ENCODE peak calls at places on chromosomes 12 and 14, in seven cellular contexts. K, N, P, T, M, W and Z are unnamed samples.

GRCh38 chr12:2732290-2732689 is 62.5 kb upstream of the FKBP4 start:
- DNase-seq in M (no peak), P (no peak), K (no peak), W (no peak), T (no peak), N (no peak), Z (no peak)

GRCh38 chr12:96687719-96688118 is 198.3 kb downstream of the CFAP54 start:
- DNase-seq in T (no peak), N (no peak), K (no peak), P (no peak), M (no peak), W (no peak), Z (no peak)

GRCh38 chr14:94569381-94570001 is 8.2 kb downstream of the SERPINA4 start:
- DNase-seq in W (no peak), P (no peak), T (no peak), K (no peak), M (no peak), N (no peak), Z (no peak)

GRCh38 chr12:41795066-41795465 is 349.6 kb downstream of the GXYLT1 start:
- DNase-seq in T (no peak), W (no peak), P (no peak), K (no peak), N (no peak), M (no peak), Z (no peak)

GRCh38 chr14:79293482-79293881 is 917.8 kb downstream of the DIO2 start:
- DNase-seq in T (no peak), N (no peak), M (no peak), K (no peak), W (no peak), P (no peak), Z (no peak)

GRCh38 chr12:117564885-117565284 is 203.5 kb upstream of the NOS1 start:
- DNase-seq in W (no peak), P (no peak), N (no peak), K (no peak), T (no peak), M (no peak), Z (no peak)

GRCh38 chr12:44972746-44973421 is 78.0 kb downstream of the DBX2 start:
- DNase-seq in K (no peak), N (no peak), W (no peak), T (no peak), M (no peak), P (no peak), Z (no peak)

GRCh38 chr12:12718853-12719252 is 1.7 kb downstream of the CDKN1B start:
- DNase-seq in K (no peak), P (no peak), T (no peak), M (no peak), W (no peak), N (no peak), Z (peak)

GRCh38 chr12:54578778-54579177 is 9.7 kb downstream of the PPP1R1A start:
- DNase-seq in P (no peak), K (no peak), W (no peak), N (no peak), T (no peak), M (no peak), Z (no peak)

GRCh38 chr12:30896461-30896860 is 30.1 kb upstream of the TSPAN11 start:
- DNase-seq in M (no peak), N (no peak), W (no peak), T (no peak), K (no peak), P (no peak), Z (no peak)

GRCh38 chr12:4355843-4356327 is 23.6 kb downstream of the FGF23 start:
- DNase-seq in K (no peak), N (no peak), T (no peak), M (no peak), W (peak), P (no peak), Z (peak)

GRCh38 chr12:123096159-123096558 is 54.7 kb downstream of the PITPNM2 start:
- DNase-seq in P (no peak), N (no peak), W (no peak), M (no peak), K (no peak), T (no peak), Z (no peak)

GRCh38 chr14:65838565-65838964 is 426.0 kb downstream of the FUT8 start:
- DNase-seq in T (no peak), W (no peak), M (no peak), P (no peak), N (no peak), K (no peak), Z (no peak)

GRCh38 chr14:46048127-46048526 is 603.5 kb downstream of the RPL10L start:
- DNase-seq in M (no peak), P (no peak), W (no peak), T (peak), N (no peak), K (no peak), Z (peak)

GRCh38 chr14:91947196-91948184 is at the start of gene FBLN5:
- DNase-seq in T (peak), M (peak), W (peak), N (peak), P (no peak), K (no peak), Z (peak)

GRCh38 chr12:49251357-49251756 is 13.5 kb upstream of the TUBA1C start:
- DNase-seq in P (no peak), W (no peak), N (no peak), M (no peak), K (no peak), T (no peak), Z (no peak)

GRCh38 chr12:10722905-10723866 is at the start of gene YBX3:
- DNase-seq in N (peak), P (peak), T (peak), W (peak), M (peak), K (peak), Z (peak)

GRCh38 chr12:68612675-68613074 is 2.0 kb downstream of the RAP1B start:
- DNase-seq in W (no peak), N (no peak), P (no peak), K (no peak), M (no peak), T (no peak), Z (no peak)

GRCh38 chr12:68609955-68610434 is 704 bp upstream of the RAP1B start:
- DNase-seq in K (no peak), W (peak), T (no peak), P (no peak), N (peak), M (no peak), Z (peak)

GRCh38 chr12:68610435-68611093 is at the start of gene RAP1B:
- DNase-seq in T (peak), N (peak), M (peak), W (peak), P (peak), K (peak), Z (peak)

GRCh38 chr12:68612245-68612644 is 1.5 kb downstream of the RAP1B start:
- DNase-seq in M (no peak), N (no peak), P (no peak), K (no peak), T (no peak), W (no peak), Z (peak)

GRCh38 chr12:68611094-68611818 is 557 bp downstream of the RAP1B start:
- DNase-seq in W (peak), T (peak), K (peak), M (peak), N (peak), P (peak), Z (peak)
- TF ChIP-seq POLR2A in W (no peak), T (no peak), K (peak), M (no peak), N (no peak), P (no peak), Z (no peak)

GRCh38 chr12:106246891-106247730 is 709 bp downstream of the CKAP4 start:
- DNase-seq in M (peak), K (peak), N (peak), T (peak), P (peak), W (peak), Z (peak)

GRCh38 chr12:106249411-106250135 is 1.8 kb upstream of the CKAP4 start:
- DNase-seq in P (peak), M (no peak), K (peak), T (no peak), W (no peak), N (no peak), Z (no peak)

GRCh38 chr12:106248177-106248848 is 493 bp upstream of the CKAP4 start:
- DNase-seq in T (peak), P (peak), M (no peak), N (peak), K (peak), W (peak), Z (no peak)

GRCh38 chr12:106248849-106249371 is 1.1 kb upstream of the CKAP4 start:
- DNase-seq in W (no peak), P (no peak), K (no peak), T (no peak), N (peak), M (peak), Z (no peak)

GRCh38 chr12:106247731-106248176 is at the start of gene CKAP4:
- DNase-seq in M (peak), N (peak), W (peak), P (peak), K (peak), T (peak), Z (no peak)
- TF ChIP-seq POLR2A in M (no peak), N (no peak), W (peak), P (no peak), K (no peak), T (no peak), Z (no peak)

DNA sequence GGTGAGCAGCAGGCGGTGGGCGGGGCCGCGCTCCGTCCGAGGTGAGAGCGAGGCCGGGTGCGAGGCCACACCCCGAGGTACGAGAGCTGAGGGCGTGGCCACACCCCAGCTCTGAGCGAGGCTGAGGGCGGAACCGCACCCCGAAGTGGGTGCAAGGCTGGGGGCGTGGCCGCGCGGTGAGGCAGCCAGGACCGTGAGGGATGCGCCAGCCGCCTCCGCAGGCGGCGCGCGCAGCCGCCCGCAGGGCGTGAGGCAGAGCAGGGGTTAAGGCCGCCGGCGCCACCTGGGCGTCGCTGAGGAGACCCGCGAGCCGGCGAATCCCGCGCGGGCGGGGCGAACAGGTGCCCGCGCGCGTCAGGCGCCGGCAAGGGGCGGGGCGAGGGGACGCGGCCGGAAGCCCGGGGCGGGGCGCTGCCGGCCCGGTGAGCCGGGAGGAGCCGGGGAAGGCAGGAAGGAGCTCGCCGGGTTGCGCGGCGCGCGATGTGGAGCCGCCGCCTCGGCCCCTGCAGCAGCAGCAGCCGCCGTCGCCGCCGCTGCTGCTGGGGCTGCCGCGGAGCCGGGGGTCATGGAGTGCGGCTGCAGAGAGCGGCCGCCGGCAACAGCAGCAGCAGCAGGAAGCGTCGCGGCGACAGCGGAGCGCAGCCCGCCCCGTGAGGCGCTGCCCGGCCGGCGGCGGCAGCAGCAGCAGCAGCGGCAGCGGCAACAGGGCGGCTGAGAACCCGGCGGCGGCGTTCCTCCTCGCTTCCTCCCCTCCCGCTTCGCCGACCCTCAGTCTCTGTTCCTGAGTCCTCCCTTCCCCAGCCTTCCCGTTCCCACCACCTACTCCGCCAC is at the start of gene BICDL1:
- DNase-seq in P (peak), T (peak), W (peak), M (peak), N (peak), K (peak), Z (peak)
- TF ChIP-seq POLR2A in P (no peak), T (no peak), W (no peak), M (no peak), N (peak), K (no peak), Z (no peak)

GRCh38 chr12:21941522-21942376 is 523 bp upstream of the ABCC9 start:
- DNase-seq in M (peak), K (no peak), P (no peak), T (no peak), N (peak), W (peak), Z (no peak)

GRCh38 chr12:21942377-21942703 is 1.1 kb upstream of the ABCC9 start:
- DNase-seq in W (no peak), K (no peak), N (no peak), T (no peak), M (no peak), P (no peak), Z (no peak)

GRCh38 chr12:21940549-21940948 is 677 bp downstream of the ABCC9 start:
- DNase-seq in P (no peak), N (no peak), T (no peak), K (no peak), M (no peak), W (no peak), Z (no peak)

GRCh38 chr12:21939435-21939834 is 1.8 kb downstream of the ABCC9 start:
- DNase-seq in M (no peak), K (no peak), P (no peak), W (no peak), T (no peak), N (peak), Z (no peak)

GRCh38 chr12:21940972-21941521 is at the start of gene ABCC9:
- DNase-seq in P (no peak), K (no peak), T (peak), M (peak), W (peak), N (peak), Z (no peak)
- TF ChIP-seq POLR2A in P (no peak), K (no peak), T (no peak), M (no peak), W (no peak), N (no peak), Z (no peak)

DNA sequence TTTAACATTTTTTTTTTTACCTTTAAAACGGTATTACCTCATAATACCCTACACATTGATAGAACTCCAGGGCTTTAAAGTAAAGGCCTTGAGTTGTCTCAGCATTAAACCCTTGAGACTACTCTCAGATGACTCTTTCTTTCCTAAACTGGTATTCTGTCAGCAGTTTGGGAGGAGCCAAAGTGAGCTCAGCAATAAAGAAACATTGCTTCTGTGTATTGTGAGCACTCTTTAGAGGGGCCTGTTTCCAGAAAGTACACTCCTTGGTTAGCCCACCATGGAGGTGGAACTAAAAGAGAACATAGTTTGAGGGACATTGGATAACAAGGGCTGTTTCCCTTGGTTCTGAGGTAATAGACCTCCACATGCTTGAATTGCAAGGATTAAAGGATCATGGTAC is 20.4 kb downstream of the MAP3K12 start:
- DNase-seq in N (no peak), P (no peak), W (no peak), M (no peak), T (no peak), K (no peak), Z (no peak)
- TF ChIP-seq POLR2A in N (no peak), P (no peak), W (no peak), M (no peak), T (no peak), K (peak), Z (no peak)

DNA sequence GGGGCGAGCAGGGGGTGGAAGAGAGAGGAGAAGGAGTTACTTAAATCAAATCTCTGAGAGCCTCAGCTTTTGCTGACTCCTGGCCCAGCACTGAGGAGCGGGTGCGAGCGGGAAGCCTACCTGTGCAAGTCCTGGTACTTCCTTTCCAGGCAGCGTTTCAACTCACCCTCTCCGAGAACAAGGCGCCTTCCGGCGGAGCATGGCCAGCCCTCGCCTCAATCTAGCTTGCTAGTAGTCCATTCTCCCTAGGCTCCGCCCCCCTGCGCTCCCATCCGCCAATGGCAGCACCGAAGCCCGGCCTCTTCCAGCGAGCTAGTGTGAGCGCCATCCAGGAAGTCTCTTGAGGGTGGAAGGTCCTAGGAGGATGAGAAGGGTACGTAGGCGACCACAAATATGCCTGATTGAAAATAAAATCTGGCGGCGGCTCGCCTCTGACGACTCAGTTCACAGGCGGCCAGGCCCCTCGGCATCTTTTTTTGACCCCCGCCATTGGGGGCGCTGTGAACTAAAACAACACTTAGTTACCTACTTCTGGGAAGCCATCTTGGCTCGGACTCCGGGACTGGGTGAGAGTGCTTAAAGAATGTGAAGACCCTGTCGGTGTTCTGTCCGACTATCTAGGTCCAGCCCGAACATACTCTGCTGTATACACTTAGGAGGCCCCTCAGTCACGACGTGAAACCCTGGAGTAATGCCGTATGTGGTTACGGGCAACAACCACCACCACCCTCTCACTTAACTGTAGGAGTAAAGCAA is at the start of gene CHD8:
- DNase-seq in T (peak), N (peak), P (peak), K (peak), M (peak), W (peak), Z (peak)
- TF ChIP-seq POLR2A in T (no peak), N (peak), P (peak), K (peak), M (peak), W (peak), Z (peak)